ENCODE peak calls at places on chromosomes 2 and 18, in five cellular contexts. B, N, P, Z and A are unnamed samples. For H3K27me3, the result is how much of the 10 kb centered on the place peaks cover.

GRCh38 chr2:9844581-9844980 is 1.3 kb downstream of the TAF1B start:
- DNase-seq in P (peak), Z (no peak), N (no peak), B (no peak), A (no peak)

GRCh38 chr2:240074545-240074944 is 21.2 kb upstream of the OR6B3 start:
- DNase-seq in B (no peak), N (no peak), P (no peak), Z (no peak), A (no peak)

GRCh38 chr18:39724652-39725051 is 2159.1 kb upstream of the CELF4 start:
- DNase-seq in N (no peak), B (no peak), P (no peak), Z (no peak), A (no peak)

GRCh38 chr2:127877626-127878025 is 8.1 kb downstream of the AMMECR1L start:
- DNase-seq in B (no peak), P (no peak), Z (no peak), N (no peak), A (no peak)

GRCh38 chr2:215684448-215685217 is 248.8 kb upstream of the FN1 start:
- DNase-seq in B (no peak), N (no peak), Z (no peak), P (peak), A (no peak)

GRCh38 chr2:239574434-239575156 is 173.8 kb upstream of the HDAC4 start:
- DNase-seq in P (no peak), Z (no peak), B (no peak), N (no peak), A (no peak)

GRCh38 chr2:44744961-44745360 is 196.5 kb upstream of the SIX3 start:
- DNase-seq in B (no peak), P (no peak), Z (no peak), N (no peak), A (no peak)

GRCh38 chr2:54422072-54422581 is 34.0 kb upstream of the SPTBN1 start:
- DNase-seq in B (no peak), N (no peak), P (no peak), Z (no peak), A (no peak)

GRCh38 chr18:50826027-50826426 is 6.2 kb upstream of the MRO start:
- DNase-seq in N (no peak), P (no peak), Z (no peak), B (peak), A (no peak)

GRCh38 chr2:232668805-232669444 is 28.2 kb upstream of the GIGYF2 start:
- DNase-seq in N (peak), Z (peak), P (no peak), B (no peak), A (no peak)

GRCh38 chr18:49631146-49631866 is 69.4 kb downstream of the LIPG start:
- DNase-seq in Z (no peak), P (no peak), N (no peak), B (no peak), A (no peak)

GRCh38 chr2:208509586-208509985 is 103.0 kb downstream of the PTH2R start:
- DNase-seq in B (no peak), N (no peak), Z (no peak), P (no peak), A (no peak)
- H3K27me3 ChIP-seq in B (under half), N (under half), Z (under half), P (under half), A (under half)

GRCh38 chr2:108320326-108320932 is 31.7 kb downstream of the SULT1C2 start:
- DNase-seq in B (no peak), Z (no peak), P (no peak), N (no peak), A (no peak)

GRCh38 chr2:108316194-108316880 is 27.6 kb downstream of the SULT1C2 start:
- DNase-seq in P (no peak), N (no peak), B (no peak), Z (no peak), A (no peak)

GRCh38 chr2:108314586-108315296 is 26.0 kb downstream of the SULT1C2 start:
- DNase-seq in N (no peak), Z (no peak), B (no peak), P (no peak), A (no peak)

GRCh38 chr2:108316881-108317258 is 28.2 kb downstream of the SULT1C2 start:
- DNase-seq in Z (no peak), N (no peak), B (no peak), P (no peak), A (no peak)

DNA sequence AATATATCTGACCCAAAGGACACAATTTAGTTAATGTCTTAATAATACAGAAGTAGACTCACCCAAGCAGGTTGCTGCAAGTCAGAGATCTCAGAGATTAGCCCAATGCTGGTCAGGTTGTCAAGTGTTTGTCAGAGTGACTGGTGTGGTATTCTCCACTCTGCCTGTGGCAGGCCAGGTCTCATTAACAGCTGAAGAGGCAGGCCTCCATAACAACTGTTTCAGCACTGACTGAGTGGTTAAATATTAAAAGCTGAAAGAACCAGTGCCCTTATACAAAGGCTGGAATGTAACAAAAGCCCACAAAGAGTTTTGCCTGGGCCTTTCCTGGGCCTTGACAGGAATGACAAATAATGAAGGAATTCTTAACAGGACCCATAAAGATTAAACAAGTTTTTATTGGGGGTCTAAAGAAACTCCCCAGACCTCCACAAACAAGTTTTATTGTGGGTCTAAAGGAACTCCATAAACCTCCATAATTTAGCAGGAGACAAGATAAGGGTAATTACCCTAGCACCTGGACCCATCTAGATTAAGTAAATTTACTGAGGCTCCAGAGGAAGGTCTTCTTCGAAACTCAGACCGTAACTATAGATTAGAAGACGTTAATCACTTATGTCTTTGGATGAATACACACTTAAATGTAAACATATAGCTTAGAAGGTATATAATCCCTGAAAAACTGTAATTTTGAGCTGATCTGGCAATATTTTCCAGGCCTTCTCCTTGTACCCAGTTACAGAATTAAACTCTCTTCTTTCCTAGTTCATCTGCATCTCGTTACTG is 26.9 kb downstream of the SULT1C2 start:
- DNase-seq in N (no peak), B (no peak), Z (no peak), P (no peak), A (no peak)
- H3K27ac ChIP-seq in N (no peak), B (no peak), Z (no peak), P (no peak), A (no peak)

GRCh38 chr2:941811-942360 is 8.8 kb upstream of the SNTG2 start:
- DNase-seq in B (no peak), P (no peak), N (no peak), Z (no peak), A (no peak)
- H3K27me3 ChIP-seq in B (under half), P (half or more), N (under half), Z (under half), A (under half)

DNA sequence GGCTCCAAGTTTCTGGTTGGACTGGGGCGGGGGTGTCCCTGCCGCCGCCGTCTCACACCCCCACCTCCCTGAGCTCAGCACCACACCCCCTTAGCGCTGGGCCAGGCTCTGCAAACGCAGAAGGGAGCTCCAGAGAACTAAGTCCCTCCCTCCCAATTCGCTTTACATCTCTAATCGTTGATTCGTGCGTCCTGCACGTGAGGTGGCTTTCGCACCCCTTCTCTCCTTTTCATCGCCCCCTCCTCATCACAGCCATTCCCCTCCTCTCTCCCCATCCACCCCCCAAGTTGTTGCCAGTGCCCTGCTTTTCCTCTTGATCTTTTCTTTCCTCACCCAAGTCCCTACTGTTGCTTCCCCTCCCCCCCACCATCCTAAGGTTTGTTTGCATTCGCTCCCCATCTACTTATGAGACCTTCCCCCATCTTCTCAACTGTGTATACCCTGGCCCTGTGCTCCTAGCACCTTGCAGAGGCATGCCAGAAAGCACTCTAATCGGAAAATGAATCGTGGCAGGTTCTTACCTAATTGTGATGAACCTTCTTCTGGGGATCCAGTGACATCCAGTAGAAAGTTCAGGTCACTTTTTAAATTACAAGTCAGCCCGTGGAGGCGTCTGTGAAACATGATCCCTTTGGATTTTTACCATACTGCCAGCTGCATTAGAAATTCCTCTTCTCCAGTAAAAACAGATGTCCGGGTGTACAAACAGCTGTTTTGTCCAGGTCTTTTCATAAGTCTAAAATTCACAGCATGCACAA is 607 bp upstream of the ATL2 start:
- DNase-seq in P (peak), Z (peak), N (peak), B (no peak), A (peak)
- H3K27ac ChIP-seq in P (peak), Z (peak), N (peak), B (peak), A (peak)

GRCh38 chr2:152781210-152781609 is 62.8 kb downstream of the ARL6IP6 start:
- DNase-seq in Z (no peak), B (no peak), N (no peak), P (no peak), A (no peak)
- H3K27me3 ChIP-seq in Z (under half), B (under half), N (under half), P (under half), A (under half)

GRCh38 chr2:23583467-23583866 is 198.5 kb downstream of the KLHL29 start:
- DNase-seq in Z (no peak), B (no peak), N (no peak), P (no peak), A (no peak)
- H3K27ac ChIP-seq in Z (no peak), B (peak), N (peak), P (no peak), A (no peak)

GRCh38 chr2:16493788-16494187 is 171.8 kb downstream of the CYRIA start:
- DNase-seq in P (no peak), B (no peak), Z (no peak), N (no peak), A (no peak)

GRCh38 chr2:16495812-16496211 is 169.8 kb downstream of the CYRIA start:
- DNase-seq in N (no peak), Z (no peak), B (no peak), P (no peak), A (no peak)

GRCh38 chr2:16496426-16497388 is 168.9 kb downstream of the CYRIA start:
- DNase-seq in N (no peak), P (no peak), Z (no peak), B (no peak), A (no peak)
- H3K27me3 ChIP-seq in N (under half), P (under half), Z (under half), B (under half), A (under half)

DNA sequence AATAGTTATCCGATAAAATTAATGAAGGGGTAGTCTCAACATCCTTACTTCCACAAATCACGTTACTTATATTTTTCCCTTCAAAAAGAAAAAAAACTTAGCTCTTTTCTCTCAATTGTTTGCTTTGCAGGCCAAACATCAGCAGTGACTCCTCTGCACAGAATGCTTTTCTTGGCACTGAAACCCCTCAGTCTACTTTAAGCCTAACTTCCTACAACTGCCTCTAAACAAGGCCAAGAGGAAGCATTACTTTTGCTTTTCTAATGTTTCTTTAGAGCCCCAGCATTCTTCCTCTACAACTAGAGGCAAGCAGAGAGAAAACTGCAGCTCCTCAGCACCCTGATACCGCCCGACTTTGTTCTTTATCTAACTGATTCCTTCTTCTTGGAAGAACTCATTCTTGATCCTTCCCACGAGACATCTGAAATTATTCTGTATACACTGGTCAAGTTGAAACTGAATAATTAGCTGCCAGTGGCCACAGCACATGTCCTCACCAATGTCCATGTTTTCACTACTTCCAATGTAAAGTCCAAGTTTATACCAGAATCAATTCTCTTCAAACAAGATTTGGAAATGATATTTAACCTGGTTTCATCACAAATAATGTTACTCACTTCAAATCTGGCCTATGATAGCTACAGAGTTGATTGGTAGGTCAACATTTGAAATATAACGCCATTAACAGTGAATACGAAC is 55.3 kb downstream of the DTNB start:
- DNase-seq in P (peak), N (no peak), Z (peak), B (no peak), A (peak)
- H3K27ac ChIP-seq in P (peak), N (peak), Z (no peak), B (peak), A (peak)

DNA sequence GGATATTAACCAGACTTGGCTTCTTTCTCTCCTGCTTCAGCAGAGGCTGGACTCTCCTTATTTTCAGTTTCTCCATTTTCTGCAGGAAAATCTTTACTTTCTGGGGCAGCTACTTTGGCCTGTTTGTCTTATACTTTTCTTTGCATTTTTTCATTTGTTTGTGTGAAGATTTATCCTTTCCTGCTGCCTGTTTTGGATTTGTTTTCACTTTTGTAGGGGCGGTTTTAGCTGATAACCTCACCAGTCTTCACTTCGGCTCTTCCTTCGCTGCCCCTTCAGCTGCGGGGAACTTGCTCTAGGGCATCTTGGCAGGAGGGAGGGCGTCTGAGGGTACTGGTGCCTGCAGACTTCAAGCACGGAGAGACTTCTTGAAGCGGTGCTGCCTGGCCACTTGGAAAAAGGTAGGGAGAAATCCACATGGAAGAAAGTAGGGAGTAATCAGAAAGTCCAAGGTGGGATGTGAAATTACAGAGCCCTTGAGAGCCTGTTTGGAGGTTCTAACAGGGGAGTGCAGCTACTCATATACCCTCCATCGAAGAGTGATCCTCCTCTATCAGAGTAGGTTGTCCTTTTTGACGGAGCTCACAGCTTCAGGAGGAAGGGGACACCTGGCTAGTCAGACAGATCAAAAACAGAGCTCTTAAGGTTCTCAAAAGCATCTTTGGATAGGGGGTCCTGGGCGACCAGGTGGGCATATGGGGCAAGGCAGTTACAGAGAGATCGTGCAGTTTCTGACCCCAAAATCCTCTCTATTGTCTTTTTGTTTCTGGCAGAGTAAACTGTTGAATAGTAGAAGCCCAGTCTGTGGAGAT is 14.6 kb upstream of the ZDBF2 start:
- DNase-seq in P (no peak), N (no peak), B (no peak), Z (no peak), A (no peak)
- H3K27me3 ChIP-seq in P (under half), N (under half), B (half or more), Z (half or more), A (half or more)